ENCODE peak calls at places on chromosomes 6 and 20, in ten cellular contexts. P is prostate gland, J is transverse colon, I is breast epithelium, A is H1, G is endothelial cell of umbilical vein, M is spleen, U is HL-60, S is GM23338, T is HCT116. D is an unnamed sample.

GRCh38 chr20:52302736-52303135 is 111.2 kb upstream of the ZFP64 start:
- DNase-seq in T (no peak), J (no peak), M (no peak), S (no peak), G (no peak), I (no peak), A (no peak), U (no peak), P (no peak), D (no peak)

GRCh38 chr6:158086054-158086705 is 81.9 kb downstream of the SERAC1 start:
- DNase-seq in T (no peak), S (no peak), G (no peak), J (no peak), P (no peak), M (no peak), U (peak), A (peak), I (no peak), D (no peak)

GRCh38 chr20:10800288-10800687 is 126.5 kb upstream of the JAG1 start:
- DNase-seq in J (no peak), M (no peak), T (no peak), G (no peak), I (no peak), A (no peak), P (no peak), U (no peak), S (no peak), D (no peak)

GRCh38 chr6:3751019-3751729 is at the start of gene PXDC1:
- DNase-seq in S (peak), J (no peak), T (no peak), P (no peak), G (peak), U (no peak), M (peak), I (no peak), A (peak), D (no peak)

GRCh38 chr20:33724439-33725094 is 4.5 kb upstream of the PXMP4 start:
- DNase-seq in P (no peak), J (no peak), A (no peak), G (no peak), T (no peak), U (peak), M (no peak), S (no peak), I (no peak), D (peak)

GRCh38 chr6:81842254-81842653 is 89.8 kb upstream of the TENT5A start:
- DNase-seq in S (no peak), G (no peak), M (no peak), J (no peak), P (no peak), U (no peak), A (no peak), T (no peak), I (no peak), D (no peak)

GRCh38 chr20:43691928-43692524 is 25.1 kb downstream of the MYBL2 start:
- DNase-seq in A (peak), M (peak), S (peak), P (no peak), J (peak), U (peak), G (peak), T (peak), I (no peak), D (peak)

GRCh38 chr6:1312444-1313363 is 806 bp downstream of the FOXQ1 start:
- DNase-seq in I (no peak), S (peak), M (no peak), J (no peak), A (peak), G (no peak), U (peak), T (no peak), P (peak), D (no peak)

GRCh38 chr6:166957805-166958076 is 1.4 kb upstream of the RNASET2 start:
- DNase-seq in J (no peak), A (no peak), M (no peak), S (peak), U (no peak), G (no peak), P (no peak), T (no peak), I (no peak), D (no peak)

GRCh38 chr6:83592770-83593394 is 80.5 kb downstream of the PRSS35 start:
- DNase-seq in I (no peak), T (peak), S (peak), M (no peak), A (no peak), J (no peak), U (peak), G (peak), P (no peak), D (no peak)

GRCh38 chr6:2817778-2818443 is 23.8 kb downstream of the SERPINB1 start:
- DNase-seq in S (no peak), M (no peak), G (peak), A (no peak), U (no peak), P (no peak), J (no peak), I (no peak), T (no peak), D (no peak)

GRCh38 chr6:138977646-138978167 is 10.3 kb downstream of the REPS1 start:
- DNase-seq in G (no peak), M (no peak), S (peak), I (no peak), P (no peak), U (no peak), T (no peak), A (no peak), J (no peak), D (no peak)
- TF ChIP-seq CTCF in G (no peak), M (no peak), S (no peak), I (no peak), P (no peak), U (no peak), T (no peak), A (no peak), J (no peak), D (no peak)

DNA sequence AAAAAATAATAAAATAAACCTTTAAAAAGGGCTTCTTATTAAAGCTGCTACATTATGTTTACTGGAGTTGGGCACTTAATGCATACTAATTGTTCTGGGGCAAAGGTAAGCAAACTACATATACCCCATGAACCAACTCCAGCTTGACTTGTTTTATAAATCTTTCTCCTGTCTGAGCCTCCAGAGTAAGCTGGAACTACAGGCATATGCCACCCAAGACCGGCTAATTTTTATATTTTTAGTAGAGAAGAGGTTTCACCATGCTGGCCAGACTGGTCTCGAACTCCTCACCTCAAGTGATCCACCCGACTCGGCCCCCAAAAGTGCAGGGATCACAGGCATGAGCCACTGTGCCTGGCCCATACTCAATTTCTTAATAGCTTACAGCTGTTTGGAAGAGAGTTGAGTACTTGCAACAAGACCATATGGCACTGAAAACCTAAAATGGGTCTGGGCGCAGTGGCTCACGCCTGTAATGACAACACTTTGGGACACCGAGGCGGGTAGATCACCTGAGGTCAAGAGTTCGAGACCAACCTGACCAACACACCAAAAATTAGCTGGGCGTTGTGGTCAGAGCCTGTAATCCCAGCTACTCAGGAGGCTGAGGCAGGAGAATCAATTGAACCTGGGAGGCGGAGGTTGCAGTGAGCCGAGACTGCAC is 19.9 kb downstream of the ROMO1 start:
- DNase-seq in G (no peak), I (no peak), M (no peak), S (no peak), J (no peak), A (peak), U (no peak), P (no peak), T (no peak), D (no peak)
- TF ChIP-seq POLR2AphosphoS5 in G (no peak), I (no peak), M (peak), S (no peak), J (no peak), A (no peak), U (no peak), P (no peak), T (no peak), D (no peak)

GRCh38 chr6:131846905-131847304 is 39.1 kb downstream of the ENPP1 start:
- DNase-seq in I (no peak), U (no peak), T (no peak), S (no peak), J (no peak), M (no peak), G (no peak), P (no peak), A (no peak), D (no peak)

GRCh38 chr6:131843768-131844167 is 35.9 kb downstream of the ENPP1 start:
- DNase-seq in A (no peak), M (no peak), S (no peak), I (no peak), G (no peak), J (no peak), U (no peak), P (no peak), T (no peak), D (no peak)

GRCh38 chr6:131846023-131846663 is 38.3 kb downstream of the ENPP1 start:
- DNase-seq in S (no peak), P (no peak), T (no peak), M (no peak), A (no peak), J (no peak), U (no peak), G (no peak), I (no peak), D (no peak)

GRCh38 chr6:131840936-131841583 is 33.2 kb downstream of the ENPP1 start:
- DNase-seq in G (no peak), I (no peak), T (no peak), J (no peak), S (no peak), A (no peak), U (no peak), M (no peak), P (no peak), D (no peak)

GRCh38 chr6:131844243-131844841 is 36.5 kb downstream of the ENPP1 start:
- DNase-seq in U (no peak), P (no peak), M (no peak), I (no peak), G (no peak), A (no peak), S (no peak), J (no peak), T (no peak), D (no peak)
- TF ChIP-seq CTCF in U (no peak), P (no peak), M (no peak), I (no peak), G (no peak), A (no peak), S (no peak), J (no peak), T (no peak), D (no peak)

GRCh38 chr6:30835576-30835975 is 48.7 kb upstream of the DDR1 start:
- DNase-seq in T (no peak), P (no peak), S (no peak), M (no peak), A (no peak), U (no peak), I (no peak), G (no peak), J (no peak), D (no peak)

GRCh38 chr6:30836957-30837356 is 47.4 kb upstream of the DDR1 start:
- DNase-seq in J (no peak), M (no peak), T (no peak), S (no peak), I (no peak), U (no peak), A (no peak), G (no peak), P (no peak), D (no peak)

GRCh38 chr6:30837870-30838269 is 46.4 kb upstream of the DDR1 start:
- DNase-seq in J (no peak), T (no peak), I (no peak), U (no peak), A (no peak), S (no peak), M (no peak), P (no peak), G (peak), D (no peak)

GRCh38 chr6:30837432-30837831 is 46.9 kb upstream of the DDR1 start:
- DNase-seq in U (no peak), J (no peak), P (no peak), T (no peak), G (no peak), A (no peak), M (no peak), I (no peak), S (no peak), D (no peak)

DNA sequence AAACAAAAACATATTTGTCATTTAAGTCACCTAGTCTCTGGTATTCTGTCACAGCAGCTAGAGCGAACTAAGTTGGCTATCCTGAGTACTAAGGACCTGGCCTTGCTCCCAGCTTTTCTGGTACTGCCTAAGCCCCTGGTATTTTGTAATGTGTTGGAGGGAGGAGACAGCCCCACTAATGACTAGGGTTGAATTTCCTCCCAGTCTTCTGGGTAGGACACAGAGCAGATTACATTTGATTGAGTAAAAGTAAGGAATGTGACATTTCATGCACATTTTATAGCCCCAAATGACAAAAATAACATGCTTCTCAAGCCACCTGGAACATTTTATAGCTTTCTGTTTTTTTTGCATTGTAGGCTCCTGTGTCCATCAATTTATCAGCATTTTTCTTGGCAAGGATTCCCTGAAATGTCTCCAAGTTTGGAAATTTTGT is 47.9 kb upstream of the DDR1 start:
- DNase-seq in A (no peak), G (peak), T (no peak), P (peak), S (no peak), J (no peak), I (no peak), U (no peak), M (no peak), D (no peak)
- TF ChIP-seq POLR2AphosphoS5 in A (no peak), G (no peak), T (no peak), P (peak), S (no peak), J (no peak), I (no peak), U (no peak), M (no peak), D (no peak)

DNA sequence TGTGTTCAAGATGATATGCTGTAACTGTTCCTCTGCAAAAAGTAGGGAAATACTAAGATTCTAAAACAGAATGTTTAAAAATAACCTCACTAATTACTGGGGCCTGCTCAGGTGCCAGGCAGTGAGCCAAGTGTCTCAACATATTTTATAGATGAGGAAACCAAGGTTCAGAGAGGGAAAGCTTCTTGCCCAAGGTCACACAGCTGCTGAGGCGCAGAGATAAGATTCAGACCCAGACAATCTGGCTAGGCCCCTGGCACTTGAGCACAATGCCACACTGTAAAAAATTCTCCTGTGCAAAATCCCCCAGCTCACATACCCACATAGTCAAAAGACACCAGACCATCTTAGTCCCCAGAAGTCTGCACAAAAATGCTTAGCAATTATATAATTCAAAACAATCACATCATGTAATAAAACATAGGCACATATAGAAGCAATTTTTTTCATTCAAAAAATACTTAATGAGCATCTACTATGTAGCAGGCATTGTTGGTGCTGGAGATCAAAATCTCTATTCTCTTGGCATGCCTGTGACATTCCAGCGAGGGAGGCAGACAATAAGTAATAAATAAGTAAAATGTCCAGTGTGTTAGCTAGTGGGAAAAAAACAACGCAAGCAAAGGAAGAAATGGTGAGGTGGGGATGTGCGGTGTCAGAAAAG is 10.3 kb downstream of the PREX1 start:
- DNase-seq in G (peak), I (no peak), U (no peak), M (peak), P (no peak), J (no peak), A (no peak), T (no peak), S (no peak), D (no peak)
- TF ChIP-seq CTCF in G (no peak), I (no peak), U (no peak), M (no peak), P (no peak), J (no peak), A (no peak), T (no peak), S (no peak), D (no peak)

DNA sequence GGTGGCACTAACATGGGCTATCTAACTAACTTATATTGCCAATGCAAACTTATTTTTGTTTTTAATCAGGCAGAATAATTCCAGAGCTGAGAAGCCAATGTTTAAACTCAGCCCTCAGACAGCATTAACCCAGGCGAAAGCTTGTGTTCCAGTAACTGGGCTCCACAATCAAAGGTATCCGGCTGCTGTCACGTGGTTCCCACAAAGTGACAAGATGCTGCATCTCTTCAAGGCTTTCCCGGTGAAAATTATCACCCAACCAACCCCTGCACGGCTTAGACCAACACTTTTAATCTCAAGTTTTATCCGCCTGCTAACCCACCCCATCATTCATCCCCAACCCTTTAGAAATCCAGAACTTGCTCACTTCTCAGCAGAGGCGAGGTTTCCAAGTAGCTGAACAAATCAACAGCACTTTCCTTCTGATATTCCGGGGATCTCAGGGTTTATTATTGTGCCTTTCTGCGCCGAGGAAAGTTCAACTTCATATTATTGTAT is 874 bp downstream of the MTCL3 start:
- DNase-seq in T (no peak), I (no peak), G (no peak), J (no peak), U (no peak), A (no peak), P (no peak), M (no peak), S (peak), D (no peak)
- TF ChIP-seq POLR2AphosphoS5 in T (no peak), I (no peak), G (no peak), J (no peak), U (no peak), A (no peak), P (no peak), M (no peak), S (no peak), D (no peak)

GRCh38 chr6:41036188-41036587 is 2.8 kb downstream of the UNC5CL start:
- DNase-seq in P (no peak), M (no peak), I (no peak), T (peak), U (no peak), S (no peak), J (no peak), G (no peak), A (no peak), D (no peak)

GRCh38 chr6:41040101-41040910 is 1.3 kb upstream of the UNC5CL start:
- DNase-seq in T (no peak), J (peak), A (no peak), P (no peak), M (no peak), G (no peak), U (no peak), S (no peak), I (no peak), D (peak)

GRCh38 chr6:41036601-41037000 is 2.4 kb downstream of the UNC5CL start:
- DNase-seq in T (no peak), A (no peak), J (no peak), S (no peak), I (no peak), M (no peak), P (no peak), U (no peak), G (no peak), D (no peak)

GRCh38 chr6:41039060-41039998 is at the start of gene UNC5CL:
- DNase-seq in U (peak), I (no peak), J (peak), M (no peak), S (peak), A (peak), T (peak), G (peak), P (peak), D (peak)

GRCh38 chr6:41037107-41037900 is 1.7 kb downstream of the UNC5CL start:
- DNase-seq in P (no peak), G (no peak), T (no peak), A (no peak), U (no peak), M (no peak), S (no peak), J (no peak), I (no peak), D (no peak)
- TF ChIP-seq CTCF in P (no peak), G (no peak), T (peak), A (no peak), U (no peak), M (no peak), S (no peak), J (no peak), I (no peak), D (no peak)

DNA sequence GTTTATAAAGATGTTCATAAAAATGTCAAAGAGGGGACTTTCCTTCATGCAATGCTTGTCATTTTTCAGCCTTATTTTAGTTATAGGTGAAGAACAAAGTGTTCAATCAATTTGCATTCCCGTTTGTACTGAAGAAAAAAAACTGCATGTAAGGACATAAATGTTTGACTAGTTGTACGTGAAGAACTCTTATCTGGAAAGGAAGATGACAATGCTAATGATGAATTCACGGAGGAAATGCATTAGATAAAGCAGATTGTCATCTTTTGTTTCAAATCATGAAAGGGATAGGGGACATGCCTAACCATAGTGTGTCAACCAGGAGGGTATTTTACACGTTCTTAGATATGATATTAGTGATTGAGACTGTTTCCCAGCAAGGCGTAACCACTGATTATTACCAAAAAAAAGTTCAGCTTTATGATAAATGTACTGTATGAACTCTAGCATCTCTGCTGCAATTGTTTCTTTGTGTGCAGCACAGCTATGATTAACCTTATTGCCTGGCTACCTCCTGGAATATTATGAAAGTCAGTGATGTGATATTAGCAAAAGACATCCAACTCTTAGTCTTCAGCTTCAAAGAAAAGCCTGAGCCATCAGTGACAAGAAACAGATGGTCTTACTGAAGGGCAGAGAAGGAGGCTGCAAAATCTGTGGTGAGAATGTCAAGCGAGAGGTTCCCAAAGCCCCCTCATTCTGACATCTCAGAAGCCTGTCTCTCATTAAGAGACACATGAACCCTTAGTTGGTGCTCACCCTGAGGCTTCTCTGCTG is 89.6 kb upstream of the TNFAIP3 start:
- DNase-seq in G (peak), P (no peak), A (no peak), U (no peak), J (no peak), T (no peak), M (no peak), I (no peak), S (no peak), D (no peak)
- TF ChIP-seq POLR2AphosphoS5 in G (no peak), P (no peak), A (no peak), U (no peak), J (no peak), T (no peak), M (no peak), I (no peak), S (no peak), D (no peak)

D was measured in stomach.